ENCODE peak calls at places on chromosomes 12 and 14, in five cellular contexts. One of them, this sample, is unnamed.

GRCh38 chr12:64746663-64747062 is 12.5 kb downstream of the GNS start:
- DNase-seq in C1 segment of cervical spinal cord: no peak
- DNase-seq in sciatic nerve: no peak
- DNase-seq in frontal cortex: no peak
- DNase-seq in NCI-H510A: no peak
- DNase-seq in this sample: no peak

GRCh38 chr12:104986022-104986941 is at the start of gene NOPCHAP1:
- DNase-seq in C1 segment of cervical spinal cord: peak
- DNase-seq in NCI-H510A: peak
- DNase-seq in frontal cortex: peak
- DNase-seq in sciatic nerve: peak
- DNase-seq in this sample: peak

GRCh38 chr12:66048843-66049537 is 81.6 kb downstream of the LLPH start:
- DNase-seq in C1 segment of cervical spinal cord: no peak
- DNase-seq in NCI-H510A: no peak
- DNase-seq in frontal cortex: no peak
- DNase-seq in sciatic nerve: no peak
- DNase-seq in this sample: no peak

GRCh38 chr12:131726-132465 is 65.3 kb downstream of the IQSEC3 start:
- DNase-seq in frontal cortex: no peak
- DNase-seq in C1 segment of cervical spinal cord: no peak
- DNase-seq in sciatic nerve: no peak
- DNase-seq in NCI-H510A: no peak
- DNase-seq in this sample: no peak

GRCh38 chr12:128791395-128792322 is 32.1 kb downstream of the SLC15A4 start:
- DNase-seq in C1 segment of cervical spinal cord: no peak
- DNase-seq in NCI-H510A: no peak
- DNase-seq in sciatic nerve: no peak
- DNase-seq in frontal cortex: peak
- DNase-seq in this sample: no peak

GRCh38 chr12:131352296-131352900 is 358.5 kb upstream of the SFSWAP start:
- DNase-seq in sciatic nerve: no peak
- DNase-seq in NCI-H510A: no peak
- DNase-seq in frontal cortex: no peak
- DNase-seq in C1 segment of cervical spinal cord: no peak
- DNase-seq in this sample: no peak

GRCh38 chr12:2783936-2784600 is 10.7 kb upstream of the FKBP4 start:
- DNase-seq in NCI-H510A: peak
- DNase-seq in sciatic nerve: peak
- DNase-seq in frontal cortex: peak
- DNase-seq in C1 segment of cervical spinal cord: peak
- DNase-seq in this sample: peak

GRCh38 chr14:64698899-64699298 is 5.3 kb upstream of the PLEKHG3 start:
- DNase-seq in sciatic nerve: no peak
- DNase-seq in C1 segment of cervical spinal cord: no peak
- DNase-seq in NCI-H510A: no peak
- DNase-seq in frontal cortex: no peak
- DNase-seq in this sample: no peak

GRCh38 chr12:123388948-123389559 is 5.1 kb downstream of the KMT5A start:
- DNase-seq in sciatic nerve: no peak
- DNase-seq in NCI-H510A: no peak
- DNase-seq in C1 segment of cervical spinal cord: no peak
- DNase-seq in frontal cortex: no peak
- DNase-seq in this sample: no peak

This sample was measured in hypothalamus.